ENCODE peak calls at places on chromosome 18, in four cellular contexts. O, L, B and F are unnamed samples.
A peak's percentile ranks its signal among the peaks of the same experiment; 100 is the strongest.

GRCh38 chr18:80170395-80171094 is 61.5 kb downstream of the ADNP2 start:
- DNase-seq in O (no peak), L (no peak), B (peak; percentile 25), F (no peak)

GRCh38 chr18:8997634-8998033 is 104.9 kb upstream of the NDUFV2 start:
- DNase-seq in O (no peak), L (no peak), B (no peak), F (no peak)

GRCh38 chr18:50704541-50704940 is 115.3 kb downstream of the MRO start:
- DNase-seq in O (no peak), L (peak; percentile 18), B (no peak), F (no peak)

GRCh38 chr18:63162271-63163014 is 157.1 kb downstream of the BCL2 start:
- DNase-seq in O (no peak), L (peak; percentile 60), B (peak; percentile 61), F (peak; percentile 62)

GRCh38 chr18:44589709-44590108 is 91.0 kb upstream of the SETBP1 start:
- DNase-seq in O (no peak), L (peak; percentile 63), B (no peak), F (no peak)

GRCh38 chr18:11676867-11677266 is 12.2 kb upstream of the GNAL start:
- DNase-seq in O (no peak), L (peak; percentile 13), B (no peak), F (no peak)

GRCh38 chr18:2302628-2303516 is 268.4 kb downstream of the METTL4 start:
- DNase-seq in O (no peak), L (peak; percentile 34), B (no peak), F (no peak)

GRCh38 chr18:3148930-3149535 is 70.7 kb downstream of the MYOM1 start:
- DNase-seq in O (peak; percentile 23), L (peak; percentile 4), B (no peak), F (no peak)

GRCh38 chr18:54787616-54788015 is 40.7 kb upstream of the RAB27B start:
- DNase-seq in O (no peak), L (peak; percentile 43), B (no peak), F (no peak)

GRCh38 chr18:711330-711692 is 1.1 kb downstream of the ENOSF1 start:
- DNase-seq in O (no peak), L (no peak), B (no peak), F (no peak)

GRCh38 chr18:2895391-2895790 is 48.6 kb downstream of the EMILIN2 start:
- DNase-seq in O (no peak), L (no peak), B (no peak), F (no peak)

GRCh38 chr18:8391068-8391467 is 218.2 kb upstream of the RAB12 start:
- DNase-seq in O (no peak), L (peak; percentile 52), B (no peak), F (no peak)

GRCh38 chr18:36153203-36153602 is 23.5 kb downstream of the ELP2 start:
- DNase-seq in O (no peak), L (peak; percentile 72), B (no peak), F (no peak)

GRCh38 chr18:37561986-37562385 is 3.6 kb downstream of the CELF4 start:
- DNase-seq in O (no peak), L (no peak), B (no peak), F (no peak)

GRCh38 chr18:35039633-35040032 is 1.6 kb upstream of the MAPRE2 start:
- DNase-seq in O (no peak), L (no peak), B (no peak), F (no peak)

GRCh38 chr18:50410894-50411293 is 36.0 kb downstream of the SKA1 start:
- DNase-seq in O (no peak), L (peak; percentile 73), B (no peak), F (no peak)

GRCh38 chr18:58345064-58345463 is 283.8 kb downstream of the ALPK2 start:
- DNase-seq in O (no peak), L (no peak), B (no peak), F (no peak)

GRCh38 chr18:22698711-22699110 is 234.4 kb upstream of the RBBP8 start:
- DNase-seq in O (no peak), L (no peak), B (no peak), F (no peak)

GRCh38 chr18:30280861-30281470 is 761.6 kb downstream of the DSC3 start:
- DNase-seq in O (no peak), L (peak; percentile 75), B (no peak), F (no peak)

GRCh38 chr18:79912409-79912991 is 39.0 kb downstream of the SLC66A2 start:
- DNase-seq in O (no peak), L (peak; percentile 13), B (peak; percentile 37), F (no peak)

GRCh38 chr18:58671122-58671940 is at the start of gene MALT1:
- DNase-seq in O (peak; percentile 97), L (peak; percentile 94), B (peak; percentile 95), F (peak; percentile 93)

GRCh38 chr18:7856733-7857132 is 289.6 kb downstream of the PTPRM start:
- DNase-seq in O (no peak), L (peak; percentile 7), B (no peak), F (no peak)

GRCh38 chr18:78638889-78639596 is 340.6 kb upstream of the SALL3 start:
- DNase-seq in O (no peak), L (no peak), B (no peak), F (no peak)

GRCh38 chr18:52339891-52340371 is at the start of gene DCC:
- DNase-seq in O (peak; percentile 75), L (peak; percentile 53), B (no peak), F (no peak)

GRCh38 chr18:79955302-79956075 is 4.0 kb upstream of the SLC66A2 start:
- DNase-seq in O (no peak), L (peak; percentile 29), B (peak; percentile 14), F (no peak)

GRCh38 chr18:31581498-31582197 is 10.0 kb upstream of the TTR start:
- DNase-seq in O (no peak), L (peak; percentile 16), B (no peak), F (no peak)

GRCh38 chr18:22391571-22392359 is 25.9 kb downstream of the CTAGE1 start:
- DNase-seq in O (no peak), L (peak; percentile 85), B (no peak), F (no peak)

GRCh38 chr18:73895701-73896100 is 251.9 kb downstream of the FBXO15 start:
- DNase-seq in O (no peak), L (no peak), B (no peak), F (no peak)

GRCh38 chr18:58373486-58373885 is 255.4 kb downstream of the ALPK2 start:
- DNase-seq in O (no peak), L (no peak), B (no peak), F (no peak)

GRCh38 chr18:36212301-36212977 is 25.1 kb downstream of the MOCOS start:
- DNase-seq in O (no peak), L (peak; percentile 57), B (no peak), F (no peak)

GRCh38 chr18:46484971-46485370 is 172.0 kb downstream of the LOXHD1 start:
- DNase-seq in O (no peak), L (no peak), B (no peak), F (no peak)

GRCh38 chr18:69795785-69796184 is 151.9 kb downstream of the CD226 start:
- DNase-seq in O (no peak), L (no peak), B (no peak), F (no peak)

GRCh38 chr18:75125359-75126331 is 83.3 kb downstream of the PTGR3 start:
- DNase-seq in O (no peak), L (no peak), B (no peak), F (no peak)
- TF ChIP-seq CTCF in O (no peak), L (no peak), B (no peak), F (no peak)

DNA sequence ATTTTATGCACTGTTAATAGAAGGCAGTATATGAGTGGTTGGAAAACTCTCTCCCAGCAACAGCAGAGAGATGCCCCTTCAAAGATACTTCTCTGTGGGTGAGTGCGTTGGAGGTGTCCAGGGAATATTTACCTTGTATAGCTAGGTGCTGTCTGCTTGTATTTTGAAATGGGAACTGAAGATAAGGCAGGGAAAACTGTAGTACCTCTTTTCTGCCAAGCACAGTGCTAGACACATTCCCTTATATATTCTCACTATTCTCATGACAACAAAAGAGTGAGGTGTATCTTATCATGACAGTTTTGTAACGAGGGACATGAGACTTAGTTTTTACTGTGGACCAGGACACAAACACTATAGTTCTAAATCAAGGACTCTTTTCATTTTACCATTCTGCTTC is 2.1 kb downstream of the TTC39C start:
- DNase-seq in O (no peak), L (no peak), B (no peak), F (no peak)
- TF ChIP-seq CTCF in O (peak; percentile 37), L (no peak), B (peak; percentile 18), F (peak; percentile 66)

DNA sequence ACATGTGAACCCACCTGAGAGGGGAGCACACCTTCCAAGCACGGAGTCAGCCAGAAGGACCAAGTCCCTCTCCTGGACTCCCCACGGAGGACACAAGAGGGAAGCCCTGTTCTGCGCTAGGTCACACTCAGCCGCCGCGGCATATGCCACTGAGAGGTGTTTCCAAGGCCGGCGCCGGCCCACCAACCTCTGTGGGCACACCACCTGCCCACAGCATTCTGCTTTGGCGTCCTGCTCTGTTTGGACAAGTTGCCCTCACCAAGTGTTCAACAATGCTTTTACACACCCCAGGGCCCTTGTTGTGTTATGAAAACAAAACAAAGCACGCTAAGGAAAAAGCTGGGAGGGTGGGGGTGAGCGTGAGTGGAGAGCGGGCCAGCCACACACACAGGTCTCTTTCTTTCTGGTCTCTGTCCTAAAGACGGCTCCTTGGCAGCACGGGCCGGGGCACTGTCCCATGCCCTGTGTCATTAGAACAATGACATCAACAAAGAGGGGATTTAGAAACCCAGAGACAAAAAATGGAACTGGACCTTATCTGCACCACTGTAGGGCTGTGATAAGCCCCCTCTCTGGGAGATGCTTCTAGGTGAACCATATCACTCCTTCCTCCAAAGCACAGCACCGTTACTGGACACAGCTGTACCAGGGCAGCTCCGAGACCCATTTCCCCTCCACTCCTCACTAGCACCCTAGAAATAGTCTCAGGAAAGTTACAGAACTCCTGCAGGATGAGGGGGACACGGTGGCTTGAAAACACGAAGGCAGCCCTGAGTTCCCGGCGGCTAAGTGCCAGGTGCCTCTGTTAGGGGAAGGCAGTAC is 17.0 kb downstream of the SMAD7 start:
- DNase-seq in O (no peak), L (no peak), B (peak; percentile 73), F (no peak)
- TF ChIP-seq CTCF in O (no peak), L (no peak), B (no peak), F (no peak)

GRCh38 chr18:48029296-48029986 is 99.0 kb upstream of the SMAD2 start:
- DNase-seq in O (no peak), L (no peak), B (peak; percentile 44), F (peak; percentile 13)

GRCh38 chr18:48026216-48026615 is 95.8 kb upstream of the SMAD2 start:
- DNase-seq in O (no peak), L (no peak), B (peak; percentile 20), F (no peak)

GRCh38 chr18:48027401-48027931 is 97.0 kb upstream of the SMAD2 start:
- DNase-seq in O (no peak), L (peak; percentile 78), B (peak; percentile 44), F (peak; percentile 12)

GRCh38 chr18:48028716-48029115 is 98.3 kb upstream of the SMAD2 start:
- DNase-seq in O (no peak), L (no peak), B (peak; percentile 46), F (peak; percentile 29)

DNA sequence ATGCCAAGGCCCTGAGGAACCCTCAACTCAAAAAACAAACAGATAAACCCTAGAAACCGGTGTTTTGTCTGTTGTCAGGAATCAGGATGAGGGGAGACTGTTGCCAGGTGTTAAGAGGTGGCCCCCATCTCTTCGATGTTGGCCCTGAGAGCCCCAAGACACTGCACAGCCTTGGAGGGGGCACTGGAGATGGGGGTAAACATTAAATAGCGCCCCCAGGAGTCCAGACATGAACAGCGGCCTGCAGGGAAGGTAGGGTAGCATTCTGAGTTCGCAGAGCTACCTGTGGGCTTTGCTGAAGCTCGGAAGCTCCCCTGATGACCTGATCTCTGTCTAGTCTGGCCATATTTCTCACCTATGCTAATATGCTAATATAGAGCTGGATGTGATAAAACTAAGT is 97.6 kb upstream of the SMAD2 start:
- DNase-seq in O (no peak), L (no peak), B (peak; percentile 10), F (peak; percentile 13)
- TF ChIP-seq CTCF in O (no peak), L (peak; percentile 9), B (no peak), F (no peak)